ENCODE peak calls at places on chromosomes 5 and 9, in four cellular contexts. G, D, Q and W are unnamed samples.

GRCh38 chr9:6566409-6567139 is 79.0 kb downstream of the GLDC start:
- DNase-seq in Q (no peak), D (no peak), G (no peak), W (no peak)

GRCh38 chr5:110536120-110537115 is 190.1 kb downstream of the TMEM232 start:
- DNase-seq in G (no peak), D (no peak), Q (no peak), W (peak; percentile 43)

GRCh38 chr5:33969572-33970452 is 14.7 kb downstream of the SLC45A2 start:
- DNase-seq in G (peak; percentile 13), D (peak; percentile 32), Q (peak; percentile 27), W (no peak)

GRCh38 chr9:134617246-134617645 is 24.4 kb upstream of the COL5A1 start:
- DNase-seq in D (no peak), G (no peak), Q (no peak), W (no peak)

GRCh38 chr5:120734033-120734432 is 269.9 kb downstream of the PRR16 start:
- DNase-seq in Q (no peak), G (no peak), D (no peak), W (no peak)

GRCh38 chr5:176670449-176670848 is 23.2 kb downstream of the TSPAN17 start:
- DNase-seq in D (no peak), Q (no peak), G (no peak), W (no peak)

GRCh38 chr5:77679791-77680190 is 41.3 kb upstream of the OTP start:
- DNase-seq in G (peak; percentile 4), D (no peak), Q (no peak), W (no peak)

GRCh38 chr5:103433216-103433615 is 129.4 kb downstream of the NUDT12 start:
- DNase-seq in D (no peak), Q (no peak), G (no peak), W (no peak)

GRCh38 chr5:133251296-133252132 is 199.7 kb downstream of the HSPA4 start:
- DNase-seq in Q (no peak), G (peak; percentile 37), D (no peak), W (no peak)

GRCh38 chr9:74511333-74511732 is 14.2 kb downstream of the RORB start:
- DNase-seq in D (no peak), Q (no peak), G (no peak), W (no peak)

GRCh38 chr9:136048560-136049411 is 46.3 kb downstream of the NACC2 start:
- DNase-seq in Q (no peak), D (no peak), G (no peak), W (no peak)

GRCh38 chr5:31774779-31775178 is 135.8 kb downstream of the PDZD2 start:
- DNase-seq in D (no peak), Q (no peak), G (no peak), W (no peak)

GRCh38 chr5:114296191-114296590 is 65.7 kb upstream of the KCNN2 start:
- DNase-seq in D (no peak), G (no peak), Q (no peak), W (no peak)

GRCh38 chr5:59810041-59810440 is 83.5 kb downstream of the PDE4D start:
- DNase-seq in D (peak; percentile 59), Q (no peak), G (peak; percentile 16), W (peak; percentile 46)

GRCh38 chr5:76524872-76525271 is 98.3 kb downstream of the F2RL2 start:
- DNase-seq in G (no peak), Q (no peak), D (no peak), W (no peak)

GRCh38 chr5:138032028-138032571 is 779 bp downstream of the FAM13B start:
- DNase-seq in D (no peak), Q (peak; percentile 82), G (no peak), W (no peak)

GRCh38 chr5:683619-684481 is 9.3 kb downstream of the TPPP start:
- DNase-seq in Q (no peak), G (no peak), D (no peak), W (no peak)

GRCh38 chr5:126186210-126186609 is 237.0 kb upstream of the GRAMD2B start:
- DNase-seq in Q (no peak), D (no peak), G (no peak), W (no peak)

GRCh38 chr5:174837919-174838902 is 113.8 kb downstream of the MSX2 start:
- DNase-seq in D (peak; percentile 17), G (no peak), Q (no peak), W (peak; percentile 33)

GRCh38 chr9:136827794-136828473 is 14.3 kb upstream of the AJM1 start:
- DNase-seq in D (no peak), G (no peak), Q (no peak), W (no peak)

GRCh38 chr9:126415741-126416370 is 89.2 kb downstream of the MVB12B start:
- DNase-seq in Q (no peak), D (no peak), G (no peak), W (no peak)

GRCh38 chr9:137963525-137963924 is 85.9 kb downstream of the CACNA1B start:
- DNase-seq in Q (no peak), D (no peak), G (no peak), W (no peak)

GRCh38 chr5:148384389-148384756 is 615 bp downstream of the FBXO38 start:
- DNase-seq in G (peak; percentile 59), Q (no peak), D (peak; percentile 14), W (no peak)

GRCh38 chr5:11941566-11941965 is 37.3 kb upstream of the CTNND2 start:
- DNase-seq in G (no peak), D (no peak), Q (no peak), W (no peak)

GRCh38 chr5:54363669-54364068 is 53.3 kb upstream of the ARL15 start:
- DNase-seq in Q (no peak), D (no peak), G (no peak), W (no peak)

GRCh38 chr5:129306725-129307124 is 153.4 kb upstream of the ADAMTS19 start:
- DNase-seq in G (no peak), Q (no peak), D (no peak), W (no peak)

GRCh38 chr9:77710276-77710675 is 62.2 kb upstream of the GNA14 start:
- DNase-seq in D (no peak), G (no peak), Q (no peak), W (no peak)

GRCh38 chr5:57176350-57176857 is 2.5 kb downstream of the GPBP1 start:
- DNase-seq in G (no peak), D (no peak), Q (no peak), W (no peak)

GRCh38 chr5:57175586-57175985 is 1.7 kb downstream of the GPBP1 start:
- DNase-seq in G (no peak), Q (no peak), D (peak; percentile 15), W (no peak)

GRCh38 chr5:57173318-57174127 is at the start of gene GPBP1:
- DNase-seq in Q (peak; percentile 94), G (peak; percentile 96), D (peak; percentile 98), W (peak; percentile 92)

GRCh38 chr5:57174128-57174849 is 430 bp downstream of the GPBP1 start:
- DNase-seq in Q (no peak), G (no peak), D (no peak), W (no peak)

DNA sequence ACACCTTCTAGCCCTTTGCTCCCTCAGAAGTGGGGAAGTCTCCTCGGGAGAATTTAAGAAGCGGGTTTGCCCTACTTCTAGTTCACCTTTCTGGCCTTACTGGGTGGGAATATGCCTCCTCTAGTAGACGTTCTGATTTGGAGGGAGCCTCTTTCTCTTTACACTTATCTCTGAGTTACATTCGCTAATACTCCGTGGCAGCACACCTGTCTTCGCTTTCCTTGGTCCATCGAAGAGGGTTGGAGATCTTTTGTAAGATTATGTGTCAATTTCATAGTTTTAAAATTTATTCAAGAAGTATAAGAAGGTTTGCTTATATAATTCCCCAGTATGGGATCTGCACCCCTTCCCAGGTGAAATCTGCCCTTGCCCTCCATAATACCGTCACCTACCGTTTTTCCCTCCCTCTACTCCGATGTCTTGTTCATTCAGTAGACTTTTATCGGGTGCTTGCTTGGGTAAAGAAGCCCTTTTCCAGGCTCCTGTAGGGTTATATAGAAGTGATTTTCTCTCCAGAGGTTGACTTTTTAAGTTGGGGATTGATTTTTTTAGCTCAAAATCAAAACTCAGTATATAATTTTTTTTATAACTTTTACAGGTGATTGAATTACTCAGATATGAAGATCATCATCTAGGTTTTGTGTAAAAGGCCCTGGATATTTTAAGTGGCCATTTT is 1.1 kb downstream of the GPBP1 start:
- DNase-seq in Q (no peak), D (peak; percentile 17), G (no peak), W (no peak)
- H3K4me1 ChIP-seq in Q (no peaks in the 10 kb centered on the region), D (peaks cover 10% of the 10 kb centered on the region), G (peaks cover 25% of the 10 kb centered on the region), W (no peaks in the 10 kb centered on the region)

GRCh38 chr9:120098584-120098983 is 481.4 kb downstream of the CDK5RAP2 start:
- DNase-seq in G (no peak), D (no peak), Q (no peak), W (no peak)
- TF ChIP-seq YY1 in G (no peak), D (no peak), Q (no peak), W (no peak)

GRCh38 chr9:121344062-121344696 is 25.9 kb downstream of the STOM start:
- DNase-seq in Q (no peak), D (no peak), G (no peak), W (no peak)
- H3K4me3 ChIP-seq in Q (no peak overlapping the region), D (no peak overlapping the region), G (no peak overlapping the region), W (no peak overlapping the region)

GRCh38 chr9:82184524-82184923 is 196.0 kb downstream of the SPATA31D1 start:
- DNase-seq in G (no peak), D (no peak), Q (no peak), W (no peak)
- H3K4me1 ChIP-seq in G (no peaks in the 10 kb centered on the region), D (no peaks in the 10 kb centered on the region), Q (no peaks in the 10 kb centered on the region), W (no peaks in the 10 kb centered on the region)

GRCh38 chr9:95516736-95517558 is at the start of gene PTCH1:
- DNase-seq in G (no peak), D (peak; percentile 83), Q (no peak), W (no peak)
- TF ChIP-seq YY1 in G (no peak), D (no peak), Q (no peak), W (no peak)